ENCODE peak calls at places on chromosomes 7 and 10, in seven cellular contexts. P, V, S, Z, B, E and R are unnamed samples.

GRCh38 chr10:86017841-86018734 is 348.5 kb downstream of the GRID1 start:
- DNase-seq in P (no peak), V (no peak), S (no peak), Z (no peak), B (no peak), E (peak; percentile 15), R (no peak)

GRCh38 chr10:105017116-105017515 is 376.0 kb downstream of the SORCS3 start:
- DNase-seq in P (no peak), V (no peak), S (peak; percentile 82), Z (no peak), B (no peak), E (no peak), R (no peak)

GRCh38 chr7:131385039-131385605 is 57.4 kb downstream of the MKLN1 start:
- DNase-seq in P (no peak), V (no peak), S (no peak), Z (no peak), B (no peak), E (no peak), R (no peak)

GRCh38 chr10:44749141-44749540 is 162.0 kb upstream of the TMEM72 start:
- DNase-seq in P (no peak), V (no peak), S (no peak), Z (no peak), B (no peak), E (no peak), R (no peak)

GRCh38 chr7:83204715-83205114 is 42.0 kb upstream of the PCLO start:
- DNase-seq in P (no peak), V (no peak), S (peak; percentile 27), Z (no peak), B (no peak), E (no peak), R (no peak)

GRCh38 chr7:48742046-48742445 is 182.3 kb upstream of the CDC14C start:
- DNase-seq in P (no peak), V (no peak), S (no peak), Z (no peak), B (no peak), E (no peak), R (no peak)

GRCh38 chr10:124917168-124917938 is 24.6 kb upstream of the ZRANB1 start:
- DNase-seq in P (no peak), V (peak; percentile 90), S (peak; percentile 38), Z (peak; percentile 64), B (peak; percentile 57), E (peak; percentile 55), R (no peak)

GRCh38 chr10:49090696-49091338 is 24.5 kb downstream of the VSTM4 start:
- DNase-seq in P (no peak), V (peak; percentile 80), S (no peak), Z (peak; percentile 14), B (no peak), E (no peak), R (no peak)

GRCh38 chr7:70393956-70394355 is 738.0 kb upstream of the GALNT17 start:
- DNase-seq in P (no peak), V (no peak), S (no peak), Z (no peak), B (no peak), E (no peak), R (no peak)

GRCh38 chr7:741850-742249 is 14.8 kb upstream of the PRKAR1B start:
- DNase-seq in P (no peak), V (no peak), S (no peak), Z (no peak), B (no peak), E (no peak), R (no peak)

GRCh38 chr10:98361131-98361633 is 53.8 kb downstream of the PYROXD2 start:
- DNase-seq in P (no peak), V (peak; percentile 97), S (peak; percentile 81), Z (peak; percentile 55), B (peak; percentile 57), E (no peak), R (peak; percentile 88)

GRCh38 chr10:98326621-98327027 is 58.6 kb upstream of the LOXL4 start:
- DNase-seq in P (no peak), V (no peak), S (no peak), Z (no peak), B (no peak), E (no peak), R (no peak)

GRCh38 chr10:30463944-30464451 is 30.0 kb downstream of the MAP3K8 start:
- DNase-seq in P (peak; percentile 31), V (no peak), S (peak; percentile 47), Z (no peak), B (no peak), E (no peak), R (no peak)

GRCh38 chr10:88342733-88343310 is 240.3 kb downstream of the RNLS start:
- DNase-seq in P (no peak), V (no peak), S (no peak), Z (no peak), B (no peak), E (no peak), R (no peak)

GRCh38 chr10:110671788-110672579 is 27.8 kb downstream of the RBM20 start:
- DNase-seq in P (peak; percentile 78), V (no peak), S (peak; percentile 22), Z (peak; percentile 30), B (peak; percentile 84), E (peak; percentile 88), R (no peak)

GRCh38 chr10:97713351-97713827 is at the start of gene MARVELD1:
- DNase-seq in P (no peak), V (no peak), S (peak; percentile 45), Z (peak; percentile 88), B (no peak), E (peak; percentile 81), R (no peak)

GRCh38 chr10:20040012-20040411 is 223.8 kb downstream of the PLXDC2 start:
- DNase-seq in P (no peak), V (no peak), S (peak; percentile 5), Z (no peak), B (no peak), E (no peak), R (no peak)

GRCh38 chr7:13742719-13743640 is 246.5 kb downstream of the ETV1 start:
- DNase-seq in P (peak; percentile 39), V (no peak), S (peak; percentile 54), Z (no peak), B (no peak), E (peak; percentile 58), R (no peak)

GRCh38 chr7:88669913-88670312 is 89.6 kb upstream of the ZNF804B start:
- DNase-seq in P (no peak), V (no peak), S (no peak), Z (no peak), B (peak; percentile 24), E (no peak), R (no peak)

GRCh38 chr7:117875566-117875965 is 2.3 kb upstream of the CTTNBP2 start:
- DNase-seq in P (peak; percentile 27), V (no peak), S (no peak), Z (no peak), B (no peak), E (no peak), R (no peak)

DNA sequence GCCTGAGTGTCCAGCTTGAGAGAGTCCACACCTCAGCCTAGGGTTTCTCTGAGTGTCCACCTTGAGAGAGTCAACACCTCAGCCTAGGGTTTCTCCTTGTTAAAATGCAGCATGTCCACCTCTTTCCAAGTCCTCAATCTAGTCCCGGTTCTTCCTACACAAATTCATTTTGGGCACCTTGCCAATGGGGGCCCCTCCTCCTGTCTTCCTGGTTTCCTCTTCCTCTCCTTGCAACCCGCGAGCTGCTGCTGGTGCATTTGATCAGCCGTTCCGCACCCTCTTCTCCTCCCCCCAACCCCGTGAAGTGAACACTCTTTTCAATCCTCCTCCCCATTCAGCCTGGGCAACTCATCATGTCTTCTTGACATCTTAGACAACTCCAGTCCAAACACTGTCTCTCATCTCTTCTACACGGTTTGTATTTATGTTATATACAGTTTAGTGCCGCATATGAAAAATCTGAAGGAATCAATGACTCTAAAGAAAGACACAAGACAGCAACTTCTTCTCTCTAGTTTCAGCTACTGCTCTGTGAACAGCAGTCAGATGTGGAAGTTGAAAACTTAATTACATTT is 178.3 kb upstream of the PITRM1 start:
- DNase-seq in P (no peak), V (no peak), S (no peak), Z (no peak), B (no peak), E (no peak), R (no peak)
- H3K27me3 ChIP-seq in P (peaks cover 7% of the 10 kb centered on the region), V (no peaks in the 10 kb centered on the region), S (peaks cover 13% of the 10 kb centered on the region), Z (no peaks in the 10 kb centered on the region), B (no peaks in the 10 kb centered on the region), E (no peaks in the 10 kb centered on the region), R (peaks cover 5% of the 10 kb centered on the region)

DNA sequence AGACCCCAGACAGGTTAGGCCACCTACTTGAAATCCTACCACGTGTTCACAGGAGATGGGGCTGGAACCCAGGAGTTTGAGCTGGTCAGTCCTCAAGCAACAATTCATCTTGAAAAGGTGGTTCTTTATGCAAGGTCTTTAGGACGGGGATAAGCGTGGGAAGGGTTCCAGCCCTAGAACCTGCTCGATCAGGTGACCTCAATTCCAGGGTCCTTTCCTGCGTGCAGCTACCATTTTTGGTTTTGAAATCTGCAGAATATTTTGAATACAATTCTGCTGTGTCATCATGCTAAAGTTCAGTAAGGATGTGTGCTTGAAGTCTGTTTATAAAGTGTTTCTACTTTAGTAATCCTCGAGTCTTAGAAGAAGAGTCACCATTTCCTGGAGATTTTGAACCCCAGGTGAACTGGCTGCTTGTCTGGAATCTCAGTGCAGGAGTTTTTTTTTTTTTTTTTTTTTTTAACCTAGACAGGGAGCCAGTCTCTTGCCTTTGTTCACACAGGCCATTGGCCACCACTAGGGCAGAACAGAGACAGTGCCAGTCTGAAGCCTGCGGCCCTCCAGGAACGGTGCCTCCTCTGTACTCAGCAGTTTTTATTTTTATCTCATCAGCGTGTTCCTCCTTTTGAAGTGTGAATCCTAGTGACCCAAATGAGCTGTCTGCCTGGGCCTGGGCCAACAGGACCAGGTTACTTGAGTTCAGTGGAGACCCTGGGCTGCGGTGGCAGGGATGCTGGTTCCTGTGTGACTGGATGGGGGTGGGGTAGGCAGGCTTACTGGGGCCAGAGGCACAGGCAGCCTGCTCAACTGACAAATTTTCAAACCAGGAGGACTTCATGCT is 54.6 kb downstream of the EEPD1 start:
- DNase-seq in P (no peak), V (no peak), S (peak; percentile 80), Z (peak; percentile 65), B (no peak), E (peak; percentile 47), R (peak; percentile 62)
- TF ChIP-seq CTCF in P (no peak), V (no peak), S (no peak), Z (no peak), B (no peak), E (peak; percentile 18), R (peak; percentile 19)

DNA sequence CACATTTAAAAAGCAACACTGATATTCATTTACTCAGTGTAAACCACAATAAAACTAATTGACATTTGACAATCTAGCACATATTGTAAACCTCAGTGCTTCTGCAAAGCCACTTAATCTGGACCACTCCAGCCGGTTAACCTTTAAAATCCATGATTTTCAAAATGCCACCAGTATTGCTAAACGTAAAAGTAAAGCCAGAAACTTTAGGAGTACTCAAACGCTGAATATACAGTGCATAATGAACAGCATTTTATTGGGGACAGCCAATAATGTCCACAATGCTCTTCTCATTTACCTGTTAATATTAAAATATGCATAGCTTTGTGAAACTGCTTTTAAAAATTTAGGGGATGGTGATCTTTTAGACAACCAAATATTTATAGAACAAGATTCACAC is 10.8 kb downstream of the HNRNPA2B1 start:
- DNase-seq in P (no peak), V (no peak), S (no peak), Z (no peak), B (no peak), E (no peak), R (no peak)
- H3K27me3 ChIP-seq in P (no peaks in the 10 kb centered on the region), V (no peaks in the 10 kb centered on the region), S (no peaks in the 10 kb centered on the region), Z (no peaks in the 10 kb centered on the region), B (no peaks in the 10 kb centered on the region), E (peaks cover 3% of the 10 kb centered on the region), R (no peaks in the 10 kb centered on the region)

DNA sequence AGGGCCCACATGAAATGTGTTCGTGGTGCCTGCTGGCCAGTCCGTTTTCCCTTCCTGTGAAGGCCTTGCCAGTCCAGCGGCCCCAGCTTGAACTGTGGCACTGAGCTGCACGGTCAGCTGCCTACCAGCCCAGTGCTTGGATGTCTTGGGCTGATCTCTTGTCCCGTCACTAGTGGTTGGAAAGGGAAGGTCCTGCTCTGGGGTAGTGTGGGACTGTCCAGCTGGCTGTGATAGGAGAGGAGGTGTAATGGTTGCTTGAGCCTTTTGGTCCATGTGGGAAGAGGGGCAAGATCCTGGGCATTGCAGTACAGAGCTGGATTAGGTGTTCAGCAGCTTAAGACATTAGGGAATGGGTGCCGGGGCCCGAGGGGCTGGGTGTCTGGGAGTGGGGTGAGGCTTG is 15.0 kb downstream of the BUD23 start:
- DNase-seq in P (no peak), V (no peak), S (no peak), Z (no peak), B (no peak), E (no peak), R (no peak)
- TF ChIP-seq CTCF in P (no peak), V (no peak), S (no peak), Z (no peak), B (no peak), E (no peak), R (no peak)